ENCODE peak calls at places on chromosomes 7 and 10, in six cellular contexts. O, X, L, Y, G and T are unnamed samples.

GRCh38 chr10:70958396-70958795 is 70.0 kb upstream of the PCBD1 start:
- DNase-seq in Y (no peak), L (no peak), X (no peak), O (no peak), G (no peak), T (no peak)

GRCh38 chr7:128660596-128660995 is 11.5 kb upstream of the GARIN1A start:
- DNase-seq in G (no peak), L (no peak), X (no peak), Y (no peak), O (no peak), T (no peak)

GRCh38 chr7:6631605-6632004 is 5.5 kb upstream of the ZNF316 start:
- DNase-seq in X (no peak), L (no peak), G (no peak), Y (no peak), O (no peak), T (no peak)

GRCh38 chr7:80498481-80499349 is 13.1 kb downstream of the GNAT3 start:
- DNase-seq in L (no peak), X (no peak), O (no peak), G (no peak), Y (no peak), T (no peak)

GRCh38 chr10:4205113-4205512 is 420.1 kb upstream of the KLF6 start:
- DNase-seq in Y (no peak), G (no peak), O (no peak), X (no peak), L (no peak), T (no peak)

GRCh38 chr7:127253289-127254162 is 785 bp upstream of the GRM8 start:
- DNase-seq in Y (peak; percentile 63), G (peak; percentile 54), X (peak; percentile 73), L (peak; percentile 87), O (no peak), T (peak; percentile 72)

GRCh38 chr7:36154255-36155212 is 1.5 kb downstream of the EEPD1 start:
- DNase-seq in O (no peak), Y (no peak), X (peak; percentile 75), G (no peak), L (no peak), T (no peak)

GRCh38 chr7:150996289-150997074 is 5.7 kb downstream of the NOS3 start:
- DNase-seq in Y (no peak), L (peak; percentile 76), O (no peak), G (no peak), X (no peak), T (no peak)

GRCh38 chr10:79331709-79332108 is 15.6 kb upstream of the PPIF start:
- DNase-seq in G (no peak), X (no peak), Y (peak; percentile 73), L (no peak), O (no peak), T (peak; percentile 45)

GRCh38 chr10:11795101-11795920 is 27.8 kb upstream of the PROSER2 start:
- DNase-seq in Y (no peak), X (no peak), L (no peak), O (no peak), G (no peak), T (no peak)

GRCh38 chr10:588246-589165 is 101.0 kb downstream of the DIP2C start:
- DNase-seq in G (no peak), O (no peak), L (no peak), X (no peak), Y (no peak), T (no peak)

GRCh38 chr7:139777948-139778841 is at the start of gene HIPK2:
- DNase-seq in O (no peak), G (peak; percentile 80), L (peak; percentile 99), Y (peak; percentile 65), X (peak; percentile 86), T (peak; percentile 83)

GRCh38 chr7:464712-465461 is 54.8 kb downstream of the PDGFA start:
- DNase-seq in O (no peak), L (no peak), Y (no peak), G (peak; percentile 21), X (peak; percentile 73), T (no peak)

GRCh38 chr7:96178581-96178980 is 143.3 kb downstream of the SLC25A13 start:
- DNase-seq in L (no peak), X (no peak), G (no peak), O (no peak), Y (no peak), T (no peak)

GRCh38 chr10:118442032-118442431 is 99.9 kb upstream of the FAM204A start:
- DNase-seq in L (no peak), O (no peak), X (no peak), Y (no peak), G (no peak), T (no peak)

GRCh38 chr10:4450981-4451501 is 375.0 kb upstream of the AKR1E2 start:
- DNase-seq in L (no peak), G (no peak), X (no peak), Y (no peak), O (no peak), T (no peak)

GRCh38 chr7:28318126-28318762 is 94.1 kb upstream of the CREB5 start:
- DNase-seq in Y (no peak), O (no peak), L (no peak), X (no peak), G (no peak), T (no peak)

GRCh38 chr7:6590645-6591110 is 857 bp downstream of the INTS15 start:
- DNase-seq in O (no peak), G (no peak), X (peak; percentile 68), L (no peak), Y (peak; percentile 54), T (no peak)

GRCh38 chr10:119834188-119834587 is 38.5 kb downstream of the MCMBP start:
- DNase-seq in Y (no peak), O (no peak), G (no peak), L (no peak), X (no peak), T (no peak)

GRCh38 chr7:91265693-91266066 is 1.4 kb downstream of the FZD1 start:
- DNase-seq in O (no peak), X (peak; percentile 65), G (no peak), Y (peak; percentile 5), L (no peak), T (no peak)

GRCh38 chr7:40542982-40543741 is 408.4 kb downstream of the SUGCT start:
- DNase-seq in O (no peak), Y (no peak), L (no peak), G (no peak), X (no peak), T (no peak)

DNA sequence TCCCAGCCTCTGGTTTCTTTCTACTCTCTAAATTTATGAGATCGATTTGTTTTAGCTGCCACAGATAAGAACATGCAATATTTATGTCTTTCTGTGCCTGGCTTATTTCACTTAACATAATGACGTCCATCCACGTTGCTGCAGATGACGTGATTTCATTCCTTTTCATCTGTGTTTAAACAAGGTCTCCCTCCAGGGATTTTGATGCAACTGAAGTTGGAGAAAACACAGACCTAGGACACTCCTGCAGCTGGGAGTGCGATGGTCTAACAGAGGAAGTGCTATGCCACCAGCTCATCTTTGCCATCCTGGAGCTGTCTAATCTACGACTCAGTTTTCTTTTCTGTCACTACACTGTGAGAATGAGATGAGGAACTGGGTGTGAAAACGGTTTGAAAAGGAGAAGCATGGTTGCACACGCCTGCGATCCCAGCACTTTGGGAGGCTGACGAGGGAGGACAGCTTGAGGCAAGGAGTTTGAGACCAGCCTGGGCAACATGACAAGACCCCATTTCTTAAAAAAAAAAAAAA is 1.5 kb upstream of the KCTD7 start:
- DNase-seq in Y (no peak), X (peak; percentile 91), O (no peak), L (no peak), G (peak; percentile 54), T (no peak)
- TF ChIP-seq POLR2A in Y (no peak), X (peak; percentile 25), O (no peak), L (no peak), G (no peak), T (no peak)

DNA sequence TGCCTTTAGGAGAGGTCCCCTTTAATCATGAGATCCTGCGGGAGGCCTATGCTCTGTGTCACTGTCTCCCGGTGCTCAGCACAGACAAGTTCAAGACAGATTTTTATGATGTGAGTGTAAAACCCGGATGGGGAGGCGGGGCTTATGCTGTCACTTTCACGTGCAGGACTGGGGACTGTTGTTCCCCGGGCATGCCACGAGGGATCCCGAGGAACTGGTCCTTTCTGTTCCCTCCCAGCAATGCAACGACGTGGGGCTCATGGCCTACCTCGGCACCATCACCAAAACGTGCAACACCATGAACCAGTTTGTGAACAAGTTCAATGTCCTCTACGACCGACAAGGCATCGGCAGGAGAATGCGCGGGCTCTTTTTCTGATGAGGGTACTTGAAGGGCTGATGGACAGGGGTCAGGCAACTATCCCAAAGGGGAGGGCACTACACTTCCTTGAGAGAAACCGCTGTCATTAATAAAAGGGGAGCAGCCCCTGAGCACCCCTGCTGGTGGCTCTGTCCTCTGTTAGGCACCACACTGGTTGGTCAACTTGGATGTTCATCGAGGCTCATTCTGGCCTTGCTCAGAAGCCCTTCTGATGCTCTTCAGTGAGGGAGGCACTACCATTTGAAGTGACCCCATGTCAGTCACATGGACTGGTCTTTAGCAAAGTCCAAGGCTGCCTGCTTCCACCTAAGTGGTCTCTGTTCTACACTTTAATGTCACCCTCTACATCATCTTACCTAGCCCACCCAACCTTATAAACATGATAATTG is 2.8 kb downstream of the COPS6 start:
- DNase-seq in X (no peak), G (no peak), L (no peak), Y (peak; percentile 42), O (no peak), T (no peak)
- TF ChIP-seq POLR2A in X (no peak), G (no peak), L (peak; percentile 84), Y (no peak), O (no peak), T (no peak)

GRCh38 chr10:124091646-124092269 is 1.6 kb downstream of the CHST15 start:
- DNase-seq in G (peak; percentile 23), L (no peak), X (peak; percentile 87), Y (no peak), O (no peak), T (no peak)

GRCh38 chr10:124094419-124094785 is 1.0 kb upstream of the CHST15 start:
- DNase-seq in Y (no peak), G (no peak), O (no peak), X (no peak), L (no peak), T (no peak)

GRCh38 chr10:124093076-124093773 is at the start of gene CHST15:
- DNase-seq in Y (peak; percentile 75), L (no peak), X (peak; percentile 89), G (peak; percentile 39), O (no peak), T (peak; percentile 86)

GRCh38 chr10:124090630-124091209 is 2.7 kb downstream of the CHST15 start:
- DNase-seq in G (no peak), O (no peak), L (no peak), X (no peak), Y (no peak), T (no peak)

GRCh38 chr10:124092270-124093075 is 925 bp downstream of the CHST15 start:
- DNase-seq in Y (peak; percentile 39), X (peak; percentile 87), O (no peak), G (peak; percentile 42), L (peak; percentile 20), T (peak; percentile 35)
- TF ChIP-seq POLR2A in Y (no peak), X (no peak), O (no peak), G (no peak), L (no peak), T (no peak)

DNA sequence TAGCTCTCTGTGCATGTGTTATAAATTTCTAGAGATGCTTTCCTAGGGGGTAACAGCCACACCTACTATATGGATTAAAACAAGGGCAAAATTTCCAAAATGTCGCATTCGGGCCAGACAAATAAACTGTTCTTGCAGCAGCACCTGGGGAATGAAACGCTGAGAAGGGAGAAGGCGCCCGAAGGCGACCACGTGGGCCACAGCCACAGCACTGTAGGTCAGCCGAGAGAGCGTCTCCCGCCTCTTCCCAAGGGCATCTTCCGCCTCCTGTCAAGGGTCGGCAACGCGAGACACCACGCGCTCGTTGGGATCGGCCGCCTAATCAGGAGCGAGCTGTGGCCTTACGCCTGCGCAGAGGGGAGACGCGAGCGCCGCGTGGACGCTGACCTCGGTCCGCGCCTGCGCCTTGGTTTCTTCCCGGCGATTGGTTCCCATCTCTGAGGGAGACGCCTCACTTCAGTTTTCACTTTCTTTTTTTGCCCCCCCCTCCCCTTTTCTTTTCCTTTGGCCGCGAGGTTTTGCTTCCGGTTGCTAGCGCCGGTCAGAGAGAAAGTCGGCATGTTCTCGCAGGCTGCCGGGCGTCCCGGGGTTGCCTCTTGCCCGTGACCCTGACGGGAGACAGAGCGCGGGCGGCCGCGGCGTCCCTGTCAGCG is at the start of gene TASOR2:
- DNase-seq in X (peak; percentile 99), G (peak; percentile 98), O (peak; percentile 96), L (peak; percentile 90), Y (peak; percentile 99), T (peak; percentile 85)
- TF ChIP-seq POLR2A in X (no peak), G (peak; percentile 37), O (no peak), L (peak; percentile 77), Y (peak; percentile 77), T (peak; percentile 58)